ENCODE peak calls at places on chromosomes 12 and 14, in six cellular contexts. N, K, S, Z, L and Y are unnamed samples.

GRCh38 chr14:100589760-100590469 is 2.7 kb upstream of the BEGAIN start:
- DNase-seq in N (no peak), K (no peak), S (no peak), Z (no peak), L (peak), Y (no peak)

GRCh38 chr12:52455818-52456217 is 3.9 kb upstream of the KRT6B start:
- DNase-seq in N (peak), K (no peak), S (no peak), Z (no peak), L (no peak), Y (no peak)

GRCh38 chr12:81998761-81999378 is 239.7 kb upstream of the PPFIA2 start:
- DNase-seq in N (peak), K (no peak), S (no peak), Z (no peak), L (no peak), Y (peak)

GRCh38 chr12:79452906-79453305 is 237.9 kb downstream of the PAWR start:
- DNase-seq in N (peak), K (no peak), S (no peak), Z (no peak), L (no peak), Y (no peak)

GRCh38 chr14:94751321-94751720 is 18.6 kb downstream of the GSC start:
- DNase-seq in N (no peak), K (no peak), S (no peak), Z (no peak), L (no peak), Y (no peak)

GRCh38 chr12:123488539-123489230 is 30.7 kb downstream of the SNRNP35 start:
- DNase-seq in N (no peak), K (no peak), S (no peak), Z (no peak), L (peak), Y (no peak)

GRCh38 chr14:72646861-72647528 is 246.9 kb downstream of the DPF3 start:
- DNase-seq in N (peak), K (no peak), S (no peak), Z (no peak), L (no peak), Y (peak)

GRCh38 chr12:106345739-106346138 is 11.8 kb upstream of the POLR3B start:
- DNase-seq in N (peak), K (peak), S (no peak), Z (no peak), L (no peak), Y (peak)

GRCh38 chr12:98483621-98484455 is 31.6 kb upstream of the TMPO start:
- DNase-seq in N (peak), K (no peak), S (no peak), Z (no peak), L (no peak), Y (no peak)

GRCh38 chr12:32532415-32532814 is 133.1 kb downstream of the FGD4 start:
- DNase-seq in N (no peak), K (no peak), S (no peak), Z (no peak), L (no peak), Y (no peak)

GRCh38 chr12:32532951-32533350 is 133.6 kb downstream of the FGD4 start:
- DNase-seq in N (no peak), K (no peak), S (no peak), Z (no peak), L (no peak), Y (no peak)

GRCh38 chr12:32535260-32535999 is 136.1 kb downstream of the FGD4 start:
- DNase-seq in N (peak), K (no peak), S (no peak), Z (peak), L (peak), Y (peak)

GRCh38 chr12:32534698-32535097 is 135.3 kb downstream of the FGD4 start:
- DNase-seq in N (no peak), K (no peak), S (no peak), Z (no peak), L (no peak), Y (no peak)

GRCh38 chr12:32533971-32534590 is 134.7 kb downstream of the FGD4 start:
- DNase-seq in N (peak), K (peak), S (peak), Z (peak), L (peak), Y (peak)
- H3K4me3 ChIP-seq in N (peak), K (peak), S (peak), Z (peak), L (peak), Y (peak)

GRCh38 chr12:65565601-65566560 is 258.4 kb upstream of the HMGA2 start:
- DNase-seq in N (peak), K (no peak), S (peak), Z (no peak), L (no peak), Y (peak)
- TF ChIP-seq CTCF in N (peak), K (no peak), S (peak), Z (no peak), L (no peak), Y (peak)

DNA sequence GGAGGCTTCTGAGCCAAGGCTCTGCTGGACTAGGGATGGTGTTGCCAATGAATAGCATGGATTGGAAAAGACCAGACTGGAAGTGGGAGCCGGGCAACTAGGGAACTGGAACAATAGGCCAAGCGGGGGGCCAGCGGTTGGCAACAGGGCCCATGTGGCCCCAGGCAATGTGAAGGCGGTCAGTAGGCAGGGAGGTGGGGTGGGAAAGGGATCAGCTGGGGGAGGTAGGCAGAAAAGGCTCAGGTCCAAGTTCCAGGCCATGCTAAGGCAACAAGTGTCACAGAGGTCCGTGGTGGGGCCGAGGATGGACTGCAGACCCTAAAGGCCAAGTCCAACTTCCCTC is 14.9 kb upstream of the MLXIP start:
- DNase-seq in N (no peak), K (no peak), S (no peak), Z (no peak), L (no peak), Y (no peak)
- H3K4me3 ChIP-seq in N (peak), K (no peak), S (no peak), Z (no peak), L (no peak), Y (peak)

DNA sequence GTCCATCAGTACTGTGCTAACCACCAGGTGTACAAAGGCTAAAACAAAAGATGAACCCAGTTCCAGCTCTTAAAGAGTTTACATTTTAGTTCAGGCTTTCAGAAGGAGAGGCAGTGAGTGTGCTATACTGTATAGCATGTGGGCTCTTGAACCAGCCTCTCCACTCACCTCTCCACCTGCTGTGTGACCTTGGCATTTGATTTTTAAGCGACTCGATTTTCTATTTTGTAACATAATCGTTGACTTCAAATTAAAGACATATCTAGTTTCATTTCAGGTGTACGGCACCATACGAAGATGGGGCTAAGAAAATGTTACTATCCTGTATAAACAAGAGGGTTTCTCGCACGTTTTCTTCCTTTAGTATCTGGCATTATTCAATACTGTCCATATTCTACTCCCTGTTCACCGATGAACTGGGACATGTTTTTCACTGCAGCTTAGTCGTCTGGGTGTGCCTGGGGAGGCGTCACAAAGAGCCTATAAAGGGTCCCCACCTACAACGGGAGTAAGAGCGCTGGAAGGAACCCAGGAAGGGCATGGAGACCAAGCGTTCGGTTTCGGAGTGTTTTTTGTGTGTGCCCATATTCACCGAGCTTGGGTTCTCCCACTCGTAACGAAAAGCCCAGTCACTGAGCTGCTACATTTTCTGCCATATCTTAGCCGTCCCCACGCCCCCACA is 752 bp upstream of the USP15 start:
- DNase-seq in N (no peak), K (peak), S (no peak), Z (no peak), L (no peak), Y (no peak)
- TF ChIP-seq CTCF in N (no peak), K (no peak), S (no peak), Z (no peak), L (no peak), Y (no peak)

DNA sequence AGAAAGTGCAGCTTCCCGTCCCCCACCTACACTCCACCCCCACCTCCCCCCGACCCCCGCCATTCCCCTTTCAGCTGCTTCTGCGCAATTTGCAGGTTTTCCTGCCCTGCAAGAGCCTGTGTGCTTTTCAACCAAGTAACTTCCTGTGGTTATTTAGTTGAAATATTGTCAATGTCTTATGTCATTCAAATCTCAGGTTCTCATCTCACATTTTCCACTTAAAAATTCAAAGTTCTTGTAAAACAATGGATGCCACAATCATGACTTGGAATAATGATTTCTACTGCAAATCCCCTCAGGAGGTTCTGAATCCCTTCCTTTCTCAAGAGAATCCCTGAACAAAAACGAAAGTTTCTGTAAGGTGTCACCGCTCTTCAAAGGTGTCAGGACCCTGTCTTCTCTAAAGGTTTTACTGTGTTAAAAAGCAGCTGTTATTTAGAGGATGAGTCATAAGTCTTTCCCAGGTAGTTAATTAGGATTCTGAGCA is 31.6 kb downstream of the WBP11 start:
- DNase-seq in N (no peak), K (peak), S (no peak), Z (no peak), L (no peak), Y (no peak)
- H3K4me3 ChIP-seq in N (no peak), K (peak), S (no peak), Z (peak), L (peak), Y (peak)

GRCh38 chr12:46150735-46151134 is 118.1 kb downstream of the SLC38A1 start:
- DNase-seq in N (no peak), K (no peak), S (no peak), Z (no peak), L (no peak), Y (no peak)
- TF ChIP-seq CTCF in N (no peak), K (no peak), S (no peak), Z (no peak), L (no peak), Y (no peak)

GRCh38 chr12:6123258-6123657 is 1.2 kb downstream of the VWF start:
- DNase-seq in N (no peak), K (no peak), S (no peak), Z (no peak), L (no peak), Y (no peak)
- H3K4me3 ChIP-seq in N (no peak), K (no peak), S (no peak), Z (no peak), L (peak), Y (no peak)

DNA sequence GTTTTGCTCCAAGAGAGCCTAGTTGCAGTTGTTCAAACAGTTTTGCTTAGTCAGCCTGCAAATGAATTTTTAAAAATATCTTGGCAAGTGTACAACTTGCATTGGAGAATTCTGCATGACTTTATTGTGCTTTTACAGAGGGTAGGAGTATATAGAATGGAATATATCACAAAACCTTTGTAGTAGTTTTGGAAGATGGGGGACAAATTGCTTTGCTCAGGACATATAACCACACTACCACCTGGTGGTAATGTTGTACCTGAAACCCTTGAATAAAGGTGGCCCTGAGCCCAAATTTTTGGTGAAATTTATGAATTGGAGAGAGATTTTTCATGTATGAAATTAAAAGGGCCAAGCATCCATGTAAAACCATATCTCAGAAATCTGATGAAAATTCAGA is 645.2 kb downstream of the MED13L start:
- DNase-seq in N (no peak), K (peak), S (no peak), Z (no peak), L (no peak), Y (peak)
- TF ChIP-seq CTCF in N (no peak), K (no peak), S (peak), Z (no peak), L (peak), Y (peak)

GRCh38 chr12:109829667-109830066 is 3.5 kb downstream of the TRPV4 start:
- DNase-seq in N (no peak), K (no peak), S (no peak), Z (no peak), L (no peak), Y (no peak)
- H3K4me3 ChIP-seq in N (no peak), K (no peak), S (no peak), Z (no peak), L (no peak), Y (no peak)